ENCODE peak calls at places on chromosomes 5 and 9, in seven cellular contexts. W is CD14-positive monocyte; C is NCI-H2081; T is RPMI8226; M is endothelial cell; V is psoas muscle; R is stimulated activated CD4-positive, alpha-beta T cell treated with anti-CD3 and anti-CD28 coated beads, Interleukin-4, amount 100 ng/mL, for 1 hour. K is an unnamed sample.

GRCh38 chr9:128361981-128362646 is 9.1 kb upstream of the URM1 start:
- DNase-seq in M (peak), T (peak), R (peak), W (peak), V (peak), C (peak), K (peak)

GRCh38 chr9:136658849-136659535 is 3.7 kb upstream of the EGFL7 start:
- DNase-seq in W (no peak), R (no peak), M (peak), T (no peak), C (no peak), V (no peak), K (no peak)

GRCh38 chr5:126438267-126438666 is 15.1 kb downstream of the GRAMD2B start:
- DNase-seq in V (no peak), T (no peak), W (no peak), R (no peak), C (no peak), M (no peak), K (no peak)

GRCh38 chr9:79535534-79535933 is 36.2 kb upstream of the TLE4 start:
- DNase-seq in V (no peak), W (no peak), M (no peak), T (no peak), R (no peak), C (no peak), K (no peak)

GRCh38 chr9:89720721-89721660 is 116.2 kb downstream of the GADD45G start:
- DNase-seq in C (peak), V (no peak), R (no peak), T (no peak), M (no peak), W (no peak), K (no peak)

GRCh38 chr5:5644249-5644648 is 221.8 kb downstream of the ICE1 start:
- DNase-seq in T (no peak), M (no peak), C (no peak), R (no peak), W (no peak), V (no peak), K (no peak)

GRCh38 chr9:98568234-98568922 is 140.4 kb downstream of the GABBR2 start:
- DNase-seq in T (no peak), M (no peak), C (no peak), W (no peak), R (no peak), V (no peak), K (no peak)

GRCh38 chr9:131734165-131734610 is 5.7 kb downstream of the RAPGEF1 start:
- DNase-seq in T (peak), W (peak), R (no peak), C (peak), M (no peak), V (peak), K (no peak)

GRCh38 chr9:69137311-69137710 is 36.8 kb upstream of the TJP2 start:
- DNase-seq in C (no peak), T (no peak), W (no peak), V (no peak), M (no peak), R (no peak), K (no peak)

GRCh38 chr9:133608881-133609280 is 308 bp downstream of the FAM163B start:
- DNase-seq in C (no peak), M (no peak), W (no peak), R (no peak), T (no peak), V (no peak), K (no peak)

GRCh38 chr5:141875022-141875740 is 3.0 kb downstream of the PCDH1 start:
- DNase-seq in M (no peak), T (no peak), V (no peak), W (no peak), R (no peak), C (no peak), K (no peak)

GRCh38 chr9:20683351-20684034 is 566 bp upstream of the FOCAD start:
- DNase-seq in M (no peak), R (peak), C (peak), W (peak), T (peak), V (peak), K (peak)

GRCh38 chr9:114680266-114681011 is 1.6 kb downstream of the TEX48 start:
- DNase-seq in C (no peak), V (no peak), W (no peak), R (no peak), T (no peak), M (no peak), K (no peak)

GRCh38 chr9:71521132-71521531 is 247.2 kb downstream of the CEMIP2 start:
- DNase-seq in R (no peak), C (no peak), W (no peak), M (no peak), T (no peak), V (no peak), K (no peak)